ENCODE peak calls at places on chromosome 14, in ten cellular contexts. L is stomach; R is left ventricle myocardium inferior; E is natural killer cell; D is fibroblast of mammary gland; Z is sigmoid colon; J is dorsolateral prefrontal cortex; B is type B pancreatic cell; Y is CD8-positive, alpha-beta T cell; T is AG09309. K is an unnamed sample.

GRCh38 chr14:100363053-100363452 is 39.9 kb downstream of the SLC25A47 start:
- DNase-seq in L (no peak), R (no peak), E (no peak), D (no peak), Z (no peak), J (no peak), B (no peak), Y (no peak), T (no peak), K (no peak)

GRCh38 chr14:67240978-67241415 is 238 bp upstream of the PALS1 start:
- DNase-seq in L (peak), R (peak), E (peak), D (peak), Z (peak), J (peak), B (peak), Y (peak), T (peak), K (peak)

GRCh38 chr14:89284368-89285058 is 132.5 kb downstream of the FOXN3 start:
- DNase-seq in L (peak), R (no peak), E (no peak), D (peak), Z (no peak), J (no peak), B (no peak), Y (no peak), T (peak), K (no peak)

GRCh38 chr14:73235531-73236155 is 1.7 kb upstream of the PAPLN start:
- DNase-seq in L (no peak), R (no peak), E (no peak), D (peak), Z (peak), J (no peak), B (no peak), Y (no peak), T (no peak), K (no peak)

GRCh38 chr14:100673085-100673806 is 53.4 kb upstream of the DLK1 start:
- DNase-seq in L (peak), R (no peak), E (no peak), D (no peak), Z (no peak), J (no peak), B (no peak), Y (no peak), T (no peak), K (no peak)

GRCh38 chr14:50529288-50530179 is 2.8 kb downstream of the MAP4K5 start:
- DNase-seq in L (no peak), R (no peak), E (no peak), D (no peak), Z (no peak), J (no peak), B (no peak), Y (no peak), T (no peak), K (no peak)

GRCh38 chr14:100644784-100645183 is 57.6 kb upstream of the BEGAIN start:
- DNase-seq in L (no peak), R (no peak), E (no peak), D (no peak), Z (no peak), J (no peak), B (no peak), Y (no peak), T (no peak), K (no peak)

GRCh38 chr14:32985881-32986280 is 47.2 kb downstream of the NPAS3 start:
- DNase-seq in L (no peak), R (peak), E (no peak), D (no peak), Z (peak), J (no peak), B (no peak), Y (no peak), T (no peak), K (no peak)

GRCh38 chr14:86782092-86782580 is 1210.8 kb downstream of the GALC start:
- DNase-seq in L (no peak), R (no peak), E (no peak), D (no peak), Z (no peak), J (no peak), B (no peak), Y (no peak), T (no peak), K (no peak)

GRCh38 chr14:84162658-84163057 is 1367.3 kb upstream of the FLRT2 start:
- DNase-seq in L (no peak), R (no peak), E (no peak), D (no peak), Z (no peak), J (no peak), B (no peak), Y (no peak), T (no peak), K (no peak)

GRCh38 chr14:89648924-89649323 is 231.9 kb upstream of the FOXN3 start:
- DNase-seq in L (no peak), R (no peak), E (no peak), D (no peak), Z (no peak), J (no peak), B (no peak), Y (no peak), T (no peak), K (no peak)

GRCh38 chr14:74945261-74945851 is 10.0 kb downstream of the PGF start:
- DNase-seq in L (no peak), R (no peak), E (no peak), D (peak), Z (peak), J (no peak), B (no peak), Y (no peak), T (no peak), K (no peak)

GRCh38 chr14:104602933-104603325 is 1.6 kb downstream of the TMEM179 start:
- DNase-seq in L (no peak), R (no peak), E (no peak), D (no peak), Z (no peak), J (no peak), B (no peak), Y (no peak), T (no peak), K (no peak)

GRCh38 chr14:95444132-95445129 is 72.0 kb downstream of the SYNE3 start:
- DNase-seq in L (no peak), R (no peak), E (no peak), D (no peak), Z (no peak), J (no peak), B (no peak), Y (no peak), T (no peak), K (no peak)

GRCh38 chr14:71423481-71423880 is 508.7 kb upstream of the RGS6 start:
- DNase-seq in L (no peak), R (no peak), E (no peak), D (peak), Z (no peak), J (no peak), B (no peak), Y (no peak), T (no peak), K (no peak)

GRCh38 chr14:61146896-61147295 is 134.2 kb downstream of the TMEM30B start:
- DNase-seq in L (no peak), R (no peak), E (no peak), D (no peak), Z (no peak), J (no peak), B (no peak), Y (no peak), T (no peak), K (no peak)

GRCh38 chr14:93115920-93116675 is at the start of gene ITPK1:
- DNase-seq in L (peak), R (peak), E (peak), D (peak), Z (peak), J (peak), B (no peak), Y (peak), T (no peak), K (no peak)

GRCh38 chr14:68777644-68778043 is 15.2 kb downstream of the ZFP36L1 start:
- DNase-seq in L (peak), R (no peak), E (no peak), D (no peak), Z (peak), J (no peak), B (peak), Y (no peak), T (no peak), K (no peak)

GRCh38 chr14:68771631-68772030 is 21.2 kb downstream of the ZFP36L1 start:
- DNase-seq in L (no peak), R (peak), E (no peak), D (no peak), Z (peak), J (no peak), B (no peak), Y (no peak), T (no peak), K (no peak)

GRCh38 chr14:68775614-68776126 is 17.2 kb downstream of the ZFP36L1 start:
- DNase-seq in L (peak), R (no peak), E (no peak), D (no peak), Z (peak), J (no peak), B (no peak), Y (no peak), T (no peak), K (no peak)

GRCh38 chr14:68772761-68773381 is 20.0 kb downstream of the ZFP36L1 start:
- DNase-seq in L (no peak), R (no peak), E (no peak), D (no peak), Z (peak), J (no peak), B (no peak), Y (no peak), T (no peak), K (no peak)

DNA sequence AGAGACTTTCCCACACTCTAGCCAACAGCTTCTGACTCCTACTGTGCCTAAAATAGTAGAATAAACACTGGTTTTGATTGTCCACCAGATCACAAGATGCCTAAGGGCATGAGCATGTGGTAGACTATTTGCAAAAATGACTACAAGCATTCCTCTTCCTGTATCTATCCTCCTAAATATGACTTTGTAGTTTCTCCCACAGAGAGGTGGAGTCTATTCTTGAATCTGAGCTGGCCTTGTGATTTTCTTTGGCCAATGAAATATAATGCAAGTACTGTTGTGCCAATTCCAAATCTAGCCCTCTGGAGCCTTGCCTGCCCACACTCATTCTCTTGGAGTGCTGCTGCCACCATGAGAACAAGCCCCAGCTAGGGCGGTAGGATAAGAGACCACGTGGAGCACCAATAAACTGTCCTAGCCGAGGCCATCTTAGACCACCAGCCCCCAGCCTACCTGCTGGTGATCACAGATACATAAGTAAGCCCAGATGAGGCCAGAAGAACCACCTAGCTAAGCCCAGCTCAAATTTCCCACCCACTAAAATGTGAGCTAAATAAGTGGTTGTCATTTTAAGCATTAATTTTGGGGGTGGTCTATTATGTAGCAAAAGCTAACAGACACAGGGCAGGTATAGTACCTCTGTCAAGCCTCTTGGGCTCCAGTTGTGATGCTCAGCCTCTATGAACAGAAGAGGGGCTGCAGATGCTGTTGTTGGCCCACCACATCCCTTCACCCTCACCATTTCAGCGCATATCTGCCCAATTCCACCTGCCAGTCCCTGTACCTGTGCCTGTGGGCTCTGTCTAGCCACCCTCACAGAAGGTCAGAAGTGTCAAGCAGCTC is 17.9 kb downstream of the ZFP36L1 start:
- DNase-seq in L (peak), R (no peak), E (no peak), D (peak), Z (peak), J (no peak), B (no peak), Y (no peak), T (peak), K (no peak)
- TF ChIP-seq CTCF in L (no peak), R (no peak), E (no peak), D (no peak), Z (no peak), J (no peak), B (no peak), Y (no peak), T (peak), K (peak)

GRCh38 chr14:22104971-22105641 is 431.5 kb upstream of the OR4E1 start:
- DNase-seq in L (no peak), R (no peak), E (no peak), D (no peak), Z (no peak), J (no peak), B (no peak), Y (no peak), T (no peak), K (no peak)

GRCh38 chr14:22107734-22108133 is 434.1 kb upstream of the OR4E1 start:
- DNase-seq in L (no peak), R (no peak), E (no peak), D (no peak), Z (no peak), J (no peak), B (no peak), Y (no peak), T (no peak), K (no peak)

GRCh38 chr14:22112004-22112403 is 438.4 kb upstream of the OR4E1 start:
- DNase-seq in L (no peak), R (no peak), E (peak), D (peak), Z (no peak), J (no peak), B (no peak), Y (peak), T (no peak), K (no peak)

GRCh38 chr14:22105643-22106042 is 432.0 kb upstream of the OR4E1 start:
- DNase-seq in L (no peak), R (no peak), E (no peak), D (no peak), Z (no peak), J (no peak), B (no peak), Y (no peak), T (no peak), K (no peak)

GRCh38 chr14:22106700-22107697 is 433.4 kb upstream of the OR4E1 start:
- DNase-seq in L (no peak), R (no peak), E (no peak), D (no peak), Z (no peak), J (no peak), B (no peak), Y (no peak), T (no peak), K (no peak)
- TF ChIP-seq CTCF in L (no peak), R (no peak), E (no peak), D (no peak), Z (no peak), J (no peak), B (peak), Y (no peak), T (no peak), K (no peak)

GRCh38 chr14:79570648-79571047 is 640.7 kb downstream of the DIO2 start:
- DNase-seq in L (no peak), R (no peak), E (no peak), D (no peak), Z (no peak), J (no peak), B (no peak), Y (no peak), T (no peak), K (no peak)

GRCh38 chr14:79575032-79575431 is 636.3 kb downstream of the DIO2 start:
- DNase-seq in L (no peak), R (no peak), E (no peak), D (no peak), Z (no peak), J (no peak), B (no peak), Y (no peak), T (no peak), K (no peak)

GRCh38 chr14:79573486-79573885 is 637.8 kb downstream of the DIO2 start:
- DNase-seq in L (no peak), R (no peak), E (no peak), D (peak), Z (no peak), J (no peak), B (no peak), Y (no peak), T (no peak), K (no peak)

GRCh38 chr14:79568566-79568965 is 642.7 kb downstream of the DIO2 start:
- DNase-seq in L (no peak), R (no peak), E (no peak), D (no peak), Z (no peak), J (no peak), B (no peak), Y (no peak), T (no peak), K (no peak)

DNA sequence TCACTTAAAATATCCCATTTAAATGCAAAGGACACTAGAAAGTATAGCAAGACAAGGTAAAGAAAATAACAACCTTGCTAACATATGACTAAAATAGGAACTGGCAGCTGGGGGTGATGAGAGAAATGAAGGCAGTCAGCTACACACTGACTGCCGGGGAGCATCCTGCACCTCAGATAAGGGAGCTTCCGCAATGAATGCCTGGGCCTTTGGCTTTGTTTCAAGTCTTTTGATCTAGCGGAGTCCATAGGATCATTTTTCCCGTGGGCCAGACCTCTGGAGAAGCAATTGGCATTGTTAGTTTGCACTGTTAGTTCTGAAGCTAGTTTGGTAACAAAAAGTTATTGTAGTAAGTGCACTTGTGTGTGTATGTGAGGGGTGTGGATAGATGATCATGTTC is 639.9 kb downstream of the DIO2 start:
- DNase-seq in L (no peak), R (no peak), E (no peak), D (no peak), Z (no peak), J (no peak), B (no peak), Y (no peak), T (no peak), K (no peak)
- TF ChIP-seq CTCF in L (no peak), R (no peak), E (no peak), D (no peak), Z (no peak), J (no peak), B (no peak), Y (no peak), T (no peak), K (no peak)

GRCh38 chr14:103284574-103285467 is 49.2 kb upstream of the EIF5 start:
- DNase-seq in L (no peak), R (no peak), E (no peak), D (peak), Z (no peak), J (no peak), B (no peak), Y (no peak), T (no peak), K (no peak)
- TF ChIP-seq CTCF in L (no peak), R (no peak), E (no peak), D (no peak), Z (no peak), J (no peak), B (no peak), Y (no peak), T (no peak), K (no peak)

DNA sequence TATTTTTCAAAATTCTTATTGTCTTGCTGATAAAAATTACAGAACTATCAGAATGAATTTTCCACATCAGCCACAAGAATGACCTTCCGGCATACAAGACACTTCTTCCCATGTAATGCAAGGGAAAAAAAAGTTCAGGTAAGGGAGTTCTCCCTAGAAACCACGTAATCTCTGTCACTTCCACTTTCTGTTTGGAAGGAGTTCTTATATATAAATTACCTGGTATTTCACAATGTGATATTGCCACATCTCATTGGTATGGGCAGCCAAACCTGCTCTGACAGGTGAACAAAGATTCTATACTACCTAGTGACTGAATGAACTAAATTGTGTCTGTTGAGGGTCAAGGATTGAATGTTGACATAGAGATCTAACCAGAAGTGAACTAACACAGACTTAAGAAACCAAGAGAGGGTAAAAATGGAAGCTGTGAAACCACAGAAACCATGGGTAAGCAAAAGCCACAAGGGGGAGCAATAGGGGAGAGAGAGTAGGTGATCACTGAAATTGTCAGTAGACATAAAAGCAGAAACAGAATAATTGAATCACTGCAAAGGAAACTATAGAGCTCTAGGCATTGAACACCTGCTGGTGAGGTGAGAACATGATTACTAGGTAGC is 161.3 kb downstream of the RPL10L start:
- DNase-seq in L (no peak), R (no peak), E (no peak), D (no peak), Z (no peak), J (no peak), B (no peak), Y (no peak), T (no peak), K (no peak)
- TF ChIP-seq CTCF in L (peak), R (no peak), E (no peak), D (no peak), Z (no peak), J (no peak), B (peak), Y (no peak), T (no peak), K (peak)

GRCh38 chr14:76424359-76424758 is 48.4 kb downstream of the ESRRB start:
- DNase-seq in L (no peak), R (no peak), E (no peak), D (no peak), Z (no peak), J (no peak), B (no peak), Y (no peak), T (no peak), K (no peak)
- TF ChIP-seq CTCF in L (no peak), R (no peak), E (no peak), D (no peak), Z (no peak), J (no peak), B (no peak), Y (no peak), T (no peak), K (no peak)

GRCh38 chr14:64761441-64762043 is 57.3 kb downstream of the PLEKHG3 start:
- DNase-seq in L (no peak), R (no peak), E (no peak), D (peak), Z (no peak), J (no peak), B (no peak), Y (no peak), T (no peak), K (peak)
- TF ChIP-seq CTCF in L (no peak), R (no peak), E (no peak), D (no peak), Z (no peak), J (no peak), B (no peak), Y (no peak), T (peak), K (peak)

DNA sequence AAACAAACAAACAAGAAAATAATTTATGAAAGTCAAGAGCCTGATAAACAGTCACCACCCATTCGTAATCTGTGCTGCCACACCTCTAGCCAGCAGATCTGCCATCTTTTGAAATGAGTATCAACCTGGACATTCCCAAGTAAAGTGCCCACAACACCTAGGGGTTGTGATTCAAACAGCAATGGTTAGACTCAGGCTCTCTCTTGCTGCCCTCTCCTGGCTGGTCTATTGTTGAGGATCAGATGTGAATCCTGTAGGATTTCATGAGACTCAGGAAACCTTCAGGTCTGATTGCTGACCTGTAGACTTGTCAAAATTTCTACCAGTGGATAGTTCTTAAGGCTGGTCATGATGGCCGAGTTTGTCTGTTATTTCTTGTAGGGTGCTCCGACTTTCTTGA is 26.8 kb downstream of the DGLUCY start:
- DNase-seq in L (peak), R (no peak), E (no peak), D (peak), Z (no peak), J (no peak), B (no peak), Y (no peak), T (no peak), K (no peak)
- TF ChIP-seq CTCF in L (peak), R (peak), E (no peak), D (peak), Z (peak), J (peak), B (peak), Y (no peak), T (peak), K (peak)

K was measured in chondrocyte.